ENCODE peak calls at places on chromosomes 7 and 10, in seven cellular contexts. O is MCF 10A, V is colonic mucosa, Z is endothelial cell of umbilical vein, X is B cell, W is heart right ventricle, A is GM12864. I is an unnamed sample.

GRCh38 chr10:82496114-82496513 is 621.1 kb downstream of the NRG3 start:
- DNase-seq in O (no peak), V (no peak), Z (no peak), X (no peak), W (no peak), A (no peak), I (no peak)

GRCh38 chr10:43225787-43226153 is 41.1 kb downstream of the RASGEF1A start:
- DNase-seq in O (peak; percentile 14), V (peak; percentile 11), Z (no peak), X (no peak), W (no peak), A (no peak), I (no peak)

GRCh38 chr7:132518102-132518838 is 58.0 kb downstream of the PLXNA4 start:
- DNase-seq in O (peak; percentile 28), V (no peak), Z (peak; percentile 14), X (no peak), W (no peak), A (no peak), I (peak; percentile 40)

GRCh38 chr7:76257973-76258372 is 44.5 kb upstream of the HSPB1 start:
- DNase-seq in O (no peak), V (no peak), Z (no peak), X (no peak), W (no peak), A (no peak), I (no peak)

GRCh38 chr7:134016223-134016941 is 110.8 kb upstream of the LRGUK start:
- DNase-seq in O (peak; percentile 33), V (peak; percentile 33), Z (peak; percentile 57), X (no peak), W (no peak), A (no peak), I (peak; percentile 15)

GRCh38 chr10:21746118-21746517 is 212.1 kb downstream of the MLLT10 start:
- DNase-seq in O (no peak), V (no peak), Z (no peak), X (no peak), W (no peak), A (no peak), I (no peak)

GRCh38 chr7:116809636-116810266 is 52.6 kb upstream of the CAPZA2 start:
- DNase-seq in O (peak; percentile 77), V (peak; percentile 66), Z (peak; percentile 86), X (peak; percentile 20), W (no peak), A (peak; percentile 18), I (peak; percentile 49)

GRCh38 chr10:133177380-133178157 is 17.6 kb downstream of the KNDC1 start:
- DNase-seq in O (no peak), V (no peak), Z (no peak), X (no peak), W (no peak), A (no peak), I (no peak)

GRCh38 chr10:49281461-49281860 is 17.5 kb upstream of the C10orf71 start:
- DNase-seq in O (no peak), V (no peak), Z (no peak), X (no peak), W (no peak), A (no peak), I (no peak)

GRCh38 chr10:93991596-93992284 is 2.0 kb upstream of the PLCE1 start:
- DNase-seq in O (peak; percentile 52), V (peak; percentile 74), Z (peak; percentile 29), X (no peak), W (peak; percentile 51), A (no peak), I (no peak)

GRCh38 chr7:150568714-150569113 is 1.5 kb downstream of the GIMAP4 start:
- DNase-seq in O (no peak), V (no peak), Z (peak; percentile 53), X (no peak), W (no peak), A (no peak), I (no peak)

GRCh38 chr7:105337529-105337928 is 51.2 kb downstream of the SRPK2 start:
- DNase-seq in O (no peak), V (no peak), Z (no peak), X (no peak), W (peak; percentile 20), A (no peak), I (no peak)

GRCh38 chr10:24645784-24646183 is 77.9 kb downstream of the ARHGAP21 start:
- DNase-seq in O (no peak), V (no peak), Z (peak; percentile 76), X (no peak), W (no peak), A (no peak), I (no peak)

GRCh38 chr7:3301831-3302618 is 973 bp downstream of the SDK1 start:
- DNase-seq in O (no peak), V (no peak), Z (peak; percentile 17), X (peak; percentile 13), W (peak; percentile 19), A (no peak), I (no peak)

GRCh38 chr10:118585794-118586193 is 9.7 kb downstream of the PRLHR start:
- DNase-seq in O (peak; percentile 68), V (no peak), Z (no peak), X (no peak), W (no peak), A (no peak), I (no peak)

GRCh38 chr10:51171946-51172345 is 97.7 kb downstream of the PRKG1 start:
- DNase-seq in O (peak; percentile 59), V (no peak), Z (no peak), X (no peak), W (no peak), A (no peak), I (no peak)

GRCh38 chr10:30436688-30437038 is 2.7 kb downstream of the MAP3K8 start:
- DNase-seq in O (no peak), V (no peak), Z (no peak), X (no peak), W (no peak), A (no peak), I (no peak)

GRCh38 chr7:134865001-134865845 is 85.8 kb downstream of the CALD1 start:
- DNase-seq in O (no peak), V (no peak), Z (no peak), X (no peak), W (no peak), A (no peak), I (peak; percentile 22)

GRCh38 chr7:142384508-142384922 is 126.7 kb upstream of the PRSS58 start:
- DNase-seq in O (peak; percentile 90), V (no peak), Z (no peak), X (no peak), W (no peak), A (no peak), I (no peak)

GRCh38 chr10:125343118-125343752 is 182.9 kb upstream of the CTBP2 start:
- DNase-seq in O (peak; percentile 45), V (peak; percentile 44), Z (peak; percentile 51), X (no peak), W (no peak), A (no peak), I (peak; percentile 25)

GRCh38 chr7:71982847-71983246 is 429.3 kb downstream of the CALN1 start:
- DNase-seq in O (no peak), V (no peak), Z (no peak), X (no peak), W (no peak), A (no peak), I (no peak)

GRCh38 chr7:88480266-88480665 is 173.6 kb upstream of the STEAP4 start:
- DNase-seq in O (no peak), V (no peak), Z (no peak), X (no peak), W (no peak), A (no peak), I (no peak)

GRCh38 chr7:145862212-145862611 is 254.4 kb upstream of the CNTNAP2 start:
- DNase-seq in O (no peak), V (no peak), Z (no peak), X (no peak), W (no peak), A (no peak), I (no peak)

GRCh38 chr10:3648179-3648975 is 136.6 kb downstream of the KLF6 start:
- DNase-seq in O (no peak), V (no peak), Z (no peak), X (no peak), W (no peak), A (no peak), I (no peak)

GRCh38 chr10:3654496-3654895 is 130.5 kb downstream of the KLF6 start:
- DNase-seq in O (peak; percentile 14), V (no peak), Z (no peak), X (no peak), W (no peak), A (no peak), I (no peak)

GRCh38 chr10:3655528-3655927 is 129.5 kb downstream of the KLF6 start:
- DNase-seq in O (no peak), V (no peak), Z (no peak), X (peak; percentile 47), W (no peak), A (no peak), I (no peak)

GRCh38 chr10:3652886-3653285 is 132.1 kb downstream of the KLF6 start:
- DNase-seq in O (no peak), V (no peak), Z (no peak), X (no peak), W (no peak), A (no peak), I (no peak)

GRCh38 chr10:3651969-3652653 is 132.9 kb downstream of the KLF6 start:
- DNase-seq in O (no peak), V (no peak), Z (no peak), X (no peak), W (no peak), A (no peak), I (no peak)
- TF ChIP-seq CTCF in O (no peak), V (no peak), Z (no peak), X (no peak), W (no peak), A (peak; percentile 2), I (no peak)

DNA sequence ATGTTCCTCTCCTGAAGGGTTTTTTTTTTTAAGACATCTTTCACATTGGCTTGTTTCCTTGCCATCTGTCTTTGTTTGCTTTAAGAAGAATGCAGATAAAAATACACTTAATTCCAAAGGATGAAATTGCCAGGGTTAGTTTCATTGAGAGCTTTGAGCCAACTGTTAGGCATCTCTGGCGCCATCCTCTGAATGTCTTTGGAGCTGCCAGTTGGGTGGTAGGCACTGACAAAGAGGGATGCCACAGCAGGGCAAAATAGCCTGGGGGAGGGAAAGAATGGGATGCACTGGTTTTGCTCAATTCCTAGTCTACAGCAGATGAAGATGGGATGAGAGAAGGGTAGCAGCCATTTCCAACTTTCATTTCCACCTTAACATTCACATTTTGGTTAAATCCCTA is 399.2 kb downstream of the SORCS1 start:
- DNase-seq in O (no peak), V (no peak), Z (no peak), X (no peak), W (no peak), A (no peak), I (no peak)
- TF ChIP-seq CTCF in O (no peak), V (no peak), Z (no peak), X (no peak), W (no peak), A (no peak), I (no peak)

GRCh38 chr7:151863386-151864079 is 13.4 kb downstream of the PRKAG2 start:
- DNase-seq in O (peak; percentile 36), V (no peak), Z (no peak), X (no peak), W (no peak), A (no peak), I (no peak)
- TF ChIP-seq CTCF in O (peak; percentile 18), V (no peak), Z (no peak), X (no peak), W (no peak), A (peak; percentile 32), I (peak; percentile 23)

DNA sequence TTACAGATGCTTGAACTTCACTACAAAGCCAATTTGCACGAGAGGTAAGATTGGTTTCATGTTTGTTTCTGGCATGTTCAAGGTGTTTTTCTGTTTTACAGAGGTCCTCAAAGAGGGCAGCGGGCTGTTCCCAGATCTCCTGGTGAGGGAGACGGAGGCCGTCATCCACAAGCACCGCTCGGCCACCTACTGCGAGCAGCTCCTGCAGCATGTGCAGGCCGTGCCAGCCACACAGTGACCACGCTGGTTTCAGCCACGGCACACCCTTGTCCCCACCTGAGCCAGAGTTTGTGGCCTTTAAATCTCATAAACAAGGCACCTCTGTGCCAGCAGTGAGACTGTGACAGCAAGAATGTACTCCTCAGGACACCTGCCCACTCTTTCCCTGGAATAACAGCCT is 46.9 kb upstream of the SUN1 start:
- DNase-seq in O (no peak), V (no peak), Z (no peak), X (peak; percentile 14), W (no peak), A (no peak), I (peak; percentile 17)
- TF ChIP-seq CTCF in O (no peak), V (no peak), Z (no peak), X (no peak), W (no peak), A (no peak), I (no peak)